ENCODE peak calls at places on chromosomes 12 and 14, in seven cellular contexts. A is IMR-90, Y is psoas muscle, I is transverse colon, C is pancreas, P is stomach, Q is RWPE2. W is an unnamed sample.

GRCh38 chr12:83461326-83461985 is 774.8 kb downstream of the TMTC2 start:
- DNase-seq in A (no peak), Y (no peak), I (no peak), C (no peak), P (no peak), Q (no peak), W (no peak)

GRCh38 chr14:71610797-71611196 is 321.4 kb upstream of the RGS6 start:
- DNase-seq in A (no peak), Y (no peak), I (peak; percentile 26), C (no peak), P (no peak), Q (no peak), W (no peak)

GRCh38 chr12:1474059-1474537 is 120.3 kb downstream of the FBXL14 start:
- DNase-seq in A (peak; percentile 99), Y (no peak), I (no peak), C (no peak), P (no peak), Q (no peak), W (no peak)

GRCh38 chr12:107818984-107819383 is 44.5 kb downstream of the ASCL4 start:
- DNase-seq in A (peak; percentile 62), Y (no peak), I (no peak), C (no peak), P (no peak), Q (no peak), W (no peak)

GRCh38 chr12:34371050-34371449 is 348.8 kb downstream of the ALG10 start:
- DNase-seq in A (no peak), Y (no peak), I (no peak), C (no peak), P (no peak), Q (no peak), W (no peak)

GRCh38 chr14:87615822-87616679 is 376.9 kb downstream of the GALC start:
- DNase-seq in A (peak; percentile 19), Y (no peak), I (peak; percentile 8), C (peak; percentile 38), P (peak; percentile 70), Q (no peak), W (peak; percentile 44)

GRCh38 chr14:95018845-95019244 is 138.5 kb downstream of the DICER1 start:
- DNase-seq in A (no peak), Y (no peak), I (no peak), C (no peak), P (no peak), Q (no peak), W (no peak)

GRCh38 chr12:43104524-43104923 is 447.5 kb downstream of the ADAMTS20 start:
- DNase-seq in A (peak; percentile 64), Y (no peak), I (no peak), C (no peak), P (no peak), Q (no peak), W (no peak)

GRCh38 chr14:49920935-49921334 is 28.1 kb downstream of the ARF6 start:
- DNase-seq in A (no peak), Y (no peak), I (no peak), C (no peak), P (no peak), Q (no peak), W (no peak)

GRCh38 chr12:75389706-75390105 is 1.2 kb upstream of the GLIPR1L2 start:
- DNase-seq in A (no peak), Y (no peak), I (no peak), C (no peak), P (no peak), Q (no peak), W (no peak)

GRCh38 chr12:67355428-67356385 is 86.5 kb downstream of the CAND1 start:
- DNase-seq in A (peak; percentile 69), Y (no peak), I (no peak), C (no peak), P (no peak), Q (no peak), W (no peak)

GRCh38 chr14:103504991-103505565 is 17.6 kb downstream of the CKB start:
- DNase-seq in A (no peak), Y (no peak), I (no peak), C (no peak), P (no peak), Q (no peak), W (no peak)

GRCh38 chr14:38409081-38409705 is 153.3 kb upstream of the CLEC14A start:
- DNase-seq in A (peak; percentile 55), Y (no peak), I (no peak), C (no peak), P (no peak), Q (no peak), W (no peak)

GRCh38 chr14:105069887-105070759 is 4.9 kb upstream of the GPR132 start:
- DNase-seq in A (peak; percentile 33), Y (peak; percentile 61), I (no peak), C (no peak), P (no peak), Q (no peak), W (peak; percentile 36)

GRCh38 chr12:47942327-47943230 is 20.8 kb upstream of the TMEM106C start:
- DNase-seq in A (no peak), Y (peak; percentile 58), I (no peak), C (no peak), P (peak; percentile 55), Q (no peak), W (no peak)

GRCh38 chr12:66279127-66279712 is 23.1 kb upstream of the HELB start:
- DNase-seq in A (peak; percentile 22), Y (no peak), I (no peak), C (no peak), P (no peak), Q (no peak), W (no peak)

GRCh38 chr12:22882559-22882958 is 257.6 kb downstream of the ETNK1 start:
- DNase-seq in A (no peak), Y (no peak), I (no peak), C (no peak), P (no peak), Q (no peak), W (no peak)

GRCh38 chr14:92511472-92512247 is 1.9 kb upstream of the RIN3 start:
- DNase-seq in A (peak; percentile 95), Y (no peak), I (peak; percentile 60), C (no peak), P (no peak), Q (peak; percentile 76), W (peak; percentile 63)

GRCh38 chr12:52305921-52306705 is 14.8 kb upstream of the KRT81 start:
- DNase-seq in A (no peak), Y (no peak), I (no peak), C (no peak), P (no peak), Q (no peak), W (no peak)

GRCh38 chr12:92502417-92503028 is 200.3 kb upstream of the PLEKHG7 start:
- DNase-seq in A (no peak), Y (no peak), I (no peak), C (peak; percentile 14), P (no peak), Q (no peak), W (no peak)

GRCh38 chr14:67908061-67908767 is 88.6 kb downstream of the RAD51B start:
- DNase-seq in A (peak; percentile 53), Y (no peak), I (no peak), C (no peak), P (no peak), Q (no peak), W (no peak)

GRCh38 chr14:105495990-105496830 is 5.2 kb downstream of the TEDC1 start:
- DNase-seq in A (no peak), Y (peak; percentile 50), I (no peak), C (no peak), P (no peak), Q (peak; percentile 77), W (peak; percentile 11)

GRCh38 chr12:74689071-74689655 is 151.5 kb downstream of the ATXN7L3B start:
- DNase-seq in A (peak; percentile 69), Y (no peak), I (no peak), C (no peak), P (no peak), Q (no peak), W (no peak)

GRCh38 chr12:121827351-121828099 is 23.7 kb downstream of the SETD1B start:
- DNase-seq in A (no peak), Y (no peak), I (no peak), C (no peak), P (no peak), Q (peak; percentile 51), W (no peak)
- H3K36me3 ChIP-seq in A (peaks cover 69% of the 10 kb centered on the region), Y (peaks cover 98% of the 10 kb centered on the region), I (no peaks in the 10 kb centered on the region), C (peaks cover 28% of the 10 kb centered on the region), P (peaks cover 100% of the 10 kb centered on the region), Q (peaks cover 45% of the 10 kb centered on the region), W (peaks cover 94% of the 10 kb centered on the region)

DNA sequence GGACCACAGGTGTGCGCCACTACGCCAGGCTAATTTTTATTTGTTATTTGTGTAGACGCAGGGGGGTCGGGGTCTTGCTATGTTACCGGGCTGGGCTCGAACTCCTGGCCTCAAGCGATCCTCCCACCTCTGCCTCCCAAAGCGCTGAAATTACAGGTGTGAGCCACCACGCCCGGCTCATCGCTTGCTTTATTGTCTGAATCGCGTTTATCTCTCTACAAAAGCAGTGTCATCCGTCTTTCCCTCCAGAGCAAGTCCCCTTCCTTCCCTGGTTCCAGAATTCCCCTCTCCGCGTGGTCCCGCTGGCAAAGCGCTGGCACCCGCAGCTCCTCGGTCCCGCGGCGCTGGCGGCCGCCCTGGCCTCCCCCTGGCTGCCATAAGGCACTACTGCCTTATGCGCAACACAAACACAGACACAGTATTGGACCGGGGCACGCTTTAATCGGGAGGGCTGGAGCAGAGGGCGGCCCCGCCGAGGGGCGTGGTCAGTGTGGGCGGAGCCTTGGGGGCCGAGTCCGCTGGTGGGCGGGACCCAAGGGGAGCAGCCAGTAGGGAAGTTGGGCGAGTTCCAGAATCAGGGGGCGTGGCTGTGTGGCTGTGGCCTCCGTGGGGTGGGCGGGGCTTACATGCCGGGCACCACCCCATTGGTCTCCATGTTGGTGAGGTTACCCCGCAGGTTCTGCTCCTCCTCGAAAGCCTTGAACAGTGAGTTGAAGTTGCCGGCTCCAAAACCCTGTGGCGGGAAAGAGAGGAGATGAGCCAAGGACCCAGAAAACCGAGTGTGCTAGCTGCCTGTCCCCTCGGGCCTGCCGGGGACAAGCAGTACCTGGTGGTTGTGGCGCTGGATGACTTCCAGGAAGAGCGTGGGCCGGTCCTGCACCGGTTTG is 19.3 kb downstream of the HPD start:
- DNase-seq in A (peak; percentile 96), Y (peak; percentile 100), I (peak; percentile 100), C (peak; percentile 99), P (peak; percentile 100), Q (peak; percentile 99), W (peak; percentile 100)
- TF ChIP-seq CTCF in A (peak; percentile 38), Y (peak; percentile 44), I (peak; percentile 80), C (peak; percentile 23), P (peak; percentile 48), Q (peak; percentile 19), W (peak; percentile 47)

DNA sequence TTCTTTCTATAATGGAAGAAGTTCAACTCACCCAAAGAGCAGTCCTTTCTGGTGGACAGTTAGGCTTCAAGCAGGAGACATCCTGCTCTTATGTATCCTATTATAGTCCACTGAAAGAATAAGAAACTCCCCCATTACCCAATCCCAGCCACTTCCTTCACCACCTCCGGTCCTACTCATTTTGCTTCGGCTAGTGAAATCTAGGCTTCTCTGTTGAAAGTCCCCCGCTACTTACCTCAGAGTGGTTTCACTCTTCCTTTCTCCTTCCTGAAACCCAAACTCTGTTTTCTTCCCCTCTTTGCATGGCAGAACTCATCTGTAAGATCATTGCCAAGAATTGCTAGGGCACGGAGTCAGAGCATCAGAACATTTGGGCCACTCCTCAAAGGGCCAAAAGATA is at the start of gene GPR84:
- DNase-seq in A (no peak), Y (no peak), I (no peak), C (no peak), P (no peak), Q (no peak), W (no peak)
- H3K4me3 ChIP-seq in A (no peak within 1 kb of the TSS), Y (no peak within 1 kb of the TSS), I (no peak within 1 kb of the TSS), C (no peak within 1 kb of the TSS), P (no peak within 1 kb of the TSS), Q (no peak within 1 kb of the TSS), W (no peak within 1 kb of the TSS)

GRCh38 chr12:57731411-57732080 is 7.0 kb downstream of the AGAP2 start:
- DNase-seq in A (no peak), Y (no peak), I (no peak), C (no peak), P (no peak), Q (no peak), W (no peak)
- H3K36me3 ChIP-seq in A (peaks cover 6% of the 10 kb centered on the region), Y (no peaks in the 10 kb centered on the region), I (no peaks in the 10 kb centered on the region), C (no peaks in the 10 kb centered on the region), P (peaks cover 58% of the 10 kb centered on the region), Q (no peaks in the 10 kb centered on the region), W (no peaks in the 10 kb centered on the region)

W was measured in heart right ventricle.